ENCODE peak calls at places on chromosomes 2 and 18, in six cellular contexts. A is anterior cingulate cortex; I is left lung; H is iris pigment epithelial cell; U is D341Med; O is stimulated activated CD4-positive, alpha-beta T cell treated with anti-CD3 and anti-CD28 coated beads, TNF-alpha, amount 100 ng/mL, for 4 hours. L is an unnamed sample.

GRCh38 chr2:165275932-165276331 is 36.7 kb downstream of the SCN2A start:
- DNase-seq in A (no peak), H (no peak), O (no peak), U (no peak), I (no peak), L (no peak)

GRCh38 chr2:212538156-212539144 is at the start of gene ERBB4:
- DNase-seq in H (no peak), I (peak; percentile 36), A (peak; percentile 58), O (no peak), U (peak; percentile 54), L (peak; percentile 47)

GRCh38 chr2:74302865-74303264 is 40.4 kb downstream of the SLC4A5 start:
- DNase-seq in H (no peak), U (no peak), I (no peak), A (no peak), O (no peak), L (no peak)

GRCh38 chr18:54805571-54806334 is 22.5 kb upstream of the RAB27B start:
- DNase-seq in O (no peak), U (no peak), H (peak; percentile 96), I (no peak), A (no peak), L (no peak)

GRCh38 chr18:45449761-45450227 is 165.5 kb upstream of the SLC14A2 start:
- DNase-seq in A (peak; percentile 55), U (no peak), H (peak; percentile 6), I (peak; percentile 55), O (no peak), L (no peak)

GRCh38 chr2:136741471-136741870 is 23.9 kb upstream of the THSD7B start:
- DNase-seq in A (no peak), U (no peak), O (no peak), H (no peak), I (no peak), L (no peak)

GRCh38 chr2:224036731-224037376 is 2.2 kb downstream of the SERPINE2 start:
- DNase-seq in A (no peak), U (no peak), O (no peak), H (no peak), I (no peak), L (no peak)

GRCh38 chr18:77132369-77133050 is at the start of gene MBP:
- DNase-seq in U (peak; percentile 56), I (peak; percentile 84), H (no peak), A (no peak), O (peak; percentile 46), L (peak; percentile 92)

GRCh38 chr18:35535297-35535696 is 37.5 kb upstream of the INO80C start:
- DNase-seq in A (no peak), I (no peak), H (no peak), U (no peak), O (no peak), L (no peak)

GRCh38 chr18:58370662-58371061 is 258.2 kb downstream of the ALPK2 start:
- DNase-seq in U (no peak), A (no peak), O (no peak), H (no peak), I (no peak), L (no peak)

GRCh38 chr2:237858294-237859081 is 935 bp upstream of the RAMP1 start:
- DNase-seq in U (peak; percentile 73), A (peak; percentile 86), O (peak; percentile 9), H (peak; percentile 83), I (peak; percentile 64), L (peak; percentile 74)

GRCh38 chr2:105489168-105489878 is 90.5 kb upstream of the FHL2 start:
- DNase-seq in I (no peak), A (no peak), U (no peak), O (no peak), H (peak; percentile 19), L (no peak)